ENCODE peak calls at places on chromosome 12, in five cellular contexts. G is SHP77; E is stimulated activated CD8-positive, alpha-beta memory T cell treated with anti-CD3 and anti-CD28 coated beads, Interleukin-7, amount 100 ng/mL, for 1 hour; I is neural progenitor cell; O is SW 1271. S is an unnamed sample.

GRCh38 chr12:112241176-112241575 is 115.8 kb downstream of the TRAFD1 start:
- DNase-seq in G (no peak), E (no peak), I (no peak), O (no peak), S (no peak)

GRCh38 chr12:46358325-46358700 is 14.3 kb downstream of the SLC38A2 start:
- DNase-seq in G (no peak), E (no peak), I (no peak), O (no peak), S (no peak)

GRCh38 chr12:17810399-17810798 is 279.6 kb downstream of the RERGL start:
- DNase-seq in G (no peak), E (no peak), I (no peak), O (no peak), S (no peak)

GRCh38 chr12:58086006-58086405 is 144.6 kb downstream of the ATP23 start:
- DNase-seq in G (no peak), E (no peak), I (no peak), O (no peak), S (no peak)

GRCh38 chr12:12799163-12799920 is 13.8 kb upstream of the DDX47 start:
- DNase-seq in G (no peak), E (no peak), I (peak; percentile 48), O (no peak), S (no peak)

GRCh38 chr12:54749191-54749818 is 101.1 kb upstream of the DCD start:
- DNase-seq in G (peak; percentile 18), E (no peak), I (peak; percentile 62), O (peak; percentile 51), S (peak; percentile 47)

GRCh38 chr12:106629797-106630669 is 47.2 kb downstream of the RFX4 start:
- DNase-seq in G (no peak), E (no peak), I (no peak), O (no peak), S (peak; percentile 25)

GRCh38 chr12:51318846-51319570 is 5.0 kb downstream of the BIN2 start:
- DNase-seq in G (no peak), E (peak; percentile 10), I (no peak), O (no peak), S (no peak)

GRCh38 chr12:19801941-19802340 is 362.6 kb downstream of the AEBP2 start:
- DNase-seq in G (no peak), E (no peak), I (no peak), O (no peak), S (no peak)